ENCODE peak calls at places on chromosome 10, in seven cellular contexts. One of them, this sample, is unnamed.

GRCh38 chr10:99975106-99975829 is 34.5 kb downstream of the DNMBP start:
- DNase-seq in kidney epithelial cell: no peak
- DNase-seq in tibial artery: no peak
- DNase-seq in hepatocyte: no peak
- DNase-seq in pancreas: no peak
- DNase-seq in heart right ventricle: no peak
- DNase-seq in brain microvascular endothelial cell: no peak
- DNase-seq in this sample: no peak

GRCh38 chr10:117615649-117616048 is 73.1 kb downstream of the EMX2 start:
- DNase-seq in kidney epithelial cell: no peak
- DNase-seq in tibial artery: no peak
- DNase-seq in hepatocyte: no peak
- DNase-seq in pancreas: no peak
- DNase-seq in heart right ventricle: no peak
- DNase-seq in brain microvascular endothelial cell: no peak
- DNase-seq in this sample: no peak

GRCh38 chr10:77836299-77836820 is 90.2 kb downstream of the DLG5 start:
- DNase-seq in kidney epithelial cell: no peak
- DNase-seq in tibial artery: peak; percentile 56
- DNase-seq in hepatocyte: no peak
- DNase-seq in pancreas: no peak
- DNase-seq in heart right ventricle: peak; percentile 72
- DNase-seq in brain microvascular endothelial cell: peak; percentile 63
- DNase-seq in this sample: peak; percentile 90

GRCh38 chr10:100749309-100750217 is 4.2 kb downstream of the PAX2 start:
- DNase-seq in kidney epithelial cell: no peak
- DNase-seq in tibial artery: no peak
- DNase-seq in hepatocyte: no peak
- DNase-seq in pancreas: no peak
- DNase-seq in heart right ventricle: no peak
- DNase-seq in brain microvascular endothelial cell: no peak
- DNase-seq in this sample: no peak

GRCh38 chr10:3424102-3424803 is 251.7 kb upstream of the PITRM1 start:
- DNase-seq in kidney epithelial cell: no peak
- DNase-seq in tibial artery: peak; percentile 47
- DNase-seq in hepatocyte: no peak
- DNase-seq in pancreas: no peak
- DNase-seq in heart right ventricle: peak; percentile 73
- DNase-seq in brain microvascular endothelial cell: peak; percentile 69
- DNase-seq in this sample: no peak

GRCh38 chr10:96500519-96500918 is 13.2 kb downstream of the TLL2 start:
- DNase-seq in kidney epithelial cell: no peak
- DNase-seq in tibial artery: no peak
- DNase-seq in hepatocyte: no peak
- DNase-seq in pancreas: no peak
- DNase-seq in heart right ventricle: no peak
- DNase-seq in brain microvascular endothelial cell: no peak
- DNase-seq in this sample: no peak

GRCh38 chr10:13792011-13792410 is 205.2 kb downstream of the PRPF18 start:
- DNase-seq in kidney epithelial cell: no peak
- DNase-seq in tibial artery: no peak
- DNase-seq in hepatocyte: no peak
- DNase-seq in pancreas: peak; percentile 55
- DNase-seq in heart right ventricle: peak; percentile 72
- DNase-seq in brain microvascular endothelial cell: no peak
- DNase-seq in this sample: peak; percentile 65

GRCh38 chr10:113153493-113154127 is 203.6 kb downstream of the TCF7L2 start:
- DNase-seq in kidney epithelial cell: no peak
- DNase-seq in tibial artery: peak; percentile 31
- DNase-seq in hepatocyte: no peak
- DNase-seq in pancreas: no peak
- DNase-seq in heart right ventricle: no peak
- DNase-seq in brain microvascular endothelial cell: no peak
- DNase-seq in this sample: no peak

GRCh38 chr10:117448840-117449239 is 73.6 kb upstream of the PDZD8 start:
- DNase-seq in kidney epithelial cell: no peak
- DNase-seq in tibial artery: no peak
- DNase-seq in hepatocyte: no peak
- DNase-seq in pancreas: no peak
- DNase-seq in heart right ventricle: no peak
- DNase-seq in brain microvascular endothelial cell: no peak
- DNase-seq in this sample: no peak

GRCh38 chr10:120580651-120581259 is 123.7 kb downstream of the PLPP4 start:
- DNase-seq in kidney epithelial cell: peak; percentile 26
- DNase-seq in tibial artery: no peak
- DNase-seq in hepatocyte: peak; percentile 78
- DNase-seq in pancreas: no peak
- DNase-seq in heart right ventricle: no peak
- DNase-seq in brain microvascular endothelial cell: no peak
- DNase-seq in this sample: no peak

GRCh38 chr10:120578123-120578522 is 121.1 kb downstream of the PLPP4 start:
- DNase-seq in kidney epithelial cell: no peak
- DNase-seq in tibial artery: no peak
- DNase-seq in hepatocyte: no peak
- DNase-seq in pancreas: no peak
- DNase-seq in heart right ventricle: no peak
- DNase-seq in brain microvascular endothelial cell: no peak
- DNase-seq in this sample: no peak

GRCh38 chr10:120581496-120581895 is 124.5 kb downstream of the PLPP4 start:
- DNase-seq in kidney epithelial cell: no peak
- DNase-seq in tibial artery: no peak
- DNase-seq in hepatocyte: peak; percentile 14
- DNase-seq in pancreas: no peak
- DNase-seq in heart right ventricle: no peak
- DNase-seq in brain microvascular endothelial cell: no peak
- DNase-seq in this sample: no peak

GRCh38 chr10:120575411-120575810 is 118.4 kb downstream of the PLPP4 start:
- DNase-seq in kidney epithelial cell: no peak
- DNase-seq in tibial artery: no peak
- DNase-seq in hepatocyte: no peak
- DNase-seq in pancreas: no peak
- DNase-seq in heart right ventricle: no peak
- DNase-seq in brain microvascular endothelial cell: no peak
- DNase-seq in this sample: no peak

GRCh38 chr10:120578890-120579289 is 121.9 kb downstream of the PLPP4 start:
- DNase-seq in kidney epithelial cell: no peak
- DNase-seq in tibial artery: no peak
- DNase-seq in hepatocyte: no peak
- DNase-seq in pancreas: no peak
- DNase-seq in heart right ventricle: no peak
- DNase-seq in brain microvascular endothelial cell: no peak
- DNase-seq in this sample: no peak
- TF ChIP-seq CTCF in kidney epithelial cell: no peak
- TF ChIP-seq CTCF in tibial artery: no peak
- TF ChIP-seq CTCF in hepatocyte: no peak
- TF ChIP-seq CTCF in pancreas: no peak
- TF ChIP-seq CTCF in heart right ventricle: no peak
- TF ChIP-seq CTCF in brain microvascular endothelial cell: no peak
- TF ChIP-seq CTCF in this sample: no peak

DNA sequence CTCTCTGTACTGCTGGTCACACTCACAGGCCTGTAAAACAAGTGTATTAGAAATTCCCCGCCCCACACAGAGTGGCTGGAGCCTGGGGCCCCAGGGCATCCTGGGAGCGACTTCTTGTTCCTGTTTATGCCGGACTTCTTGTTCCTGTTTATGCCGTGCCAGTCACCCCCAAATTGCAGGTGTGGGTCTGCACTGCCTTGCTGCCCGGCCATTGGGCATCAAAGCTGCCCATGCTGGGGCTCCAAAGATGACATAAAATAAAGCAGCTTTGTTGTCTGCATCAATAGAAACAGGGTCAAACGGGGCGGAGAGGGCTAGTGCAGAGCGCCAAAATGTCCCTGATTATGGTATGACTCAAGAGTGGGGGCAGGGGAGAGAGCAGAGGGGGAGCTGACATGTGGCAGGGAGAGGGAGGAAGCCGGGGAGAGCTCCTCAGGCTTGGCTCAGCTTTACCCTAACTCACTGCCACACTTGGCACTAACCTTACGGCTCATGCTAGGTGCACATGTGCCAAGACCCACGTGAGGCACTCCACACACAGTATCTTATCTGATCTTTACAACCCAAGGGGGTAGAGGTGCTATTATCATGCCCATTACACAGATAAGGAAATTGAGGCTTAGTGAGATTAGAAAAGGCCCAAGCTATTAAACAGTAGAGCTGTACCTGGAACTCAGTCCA is 98.4 kb downstream of the PIP4K2A start:
- DNase-seq in kidney epithelial cell: no peak
- DNase-seq in tibial artery: peak; percentile 50
- DNase-seq in hepatocyte: peak; percentile 40
- DNase-seq in pancreas: peak; percentile 45
- DNase-seq in heart right ventricle: no peak
- DNase-seq in brain microvascular endothelial cell: no peak
- DNase-seq in this sample: peak; percentile 31
- H3K4me3 ChIP-seq in kidney epithelial cell: no peak overlapping the region
- H3K4me3 ChIP-seq in tibial artery: no peak overlapping the region
- H3K4me3 ChIP-seq in hepatocyte: no peak overlapping the region
- H3K4me3 ChIP-seq in pancreas: no peak overlapping the region
- H3K4me3 ChIP-seq in heart right ventricle: peak overlapping the region; percentile 32
- H3K4me3 ChIP-seq in brain microvascular endothelial cell: peak overlapping the region; percentile 43
- H3K4me3 ChIP-seq in this sample: no peak overlapping the region

DNA sequence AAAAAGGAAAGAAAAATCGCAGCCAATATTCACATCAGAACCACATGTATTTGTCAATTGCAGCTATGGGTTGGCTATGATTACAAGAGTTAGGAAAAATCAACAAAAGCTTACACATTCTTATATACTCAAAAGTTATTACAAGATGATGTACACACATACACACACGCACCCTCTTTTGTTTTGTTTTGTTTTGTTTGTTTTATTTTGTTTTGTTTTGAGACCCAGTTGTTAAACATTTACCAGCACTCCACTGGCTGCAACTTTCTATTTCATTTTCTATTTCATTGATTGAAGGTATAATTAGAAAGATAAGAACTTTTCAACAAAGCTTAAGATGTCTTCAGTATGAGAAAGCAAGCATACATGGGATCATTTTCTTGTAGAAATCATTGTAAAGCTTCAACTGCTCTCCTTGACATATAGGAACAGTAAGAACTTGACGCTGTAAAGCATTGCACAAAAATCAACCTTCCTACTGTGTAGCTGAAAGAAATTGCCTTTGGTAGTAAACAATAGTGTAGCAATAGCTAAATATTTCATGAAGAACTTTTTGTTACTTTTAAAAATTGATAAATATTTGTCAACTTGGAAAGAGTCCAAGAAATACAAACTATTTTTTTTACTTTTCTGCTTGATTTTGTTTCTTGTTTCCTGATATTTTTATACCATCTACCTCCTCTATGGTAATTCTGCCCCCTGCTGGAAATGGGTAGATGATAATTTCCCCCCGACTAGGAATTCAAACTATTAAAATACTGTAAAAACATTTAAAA is 205.9 kb downstream of the MBL2 start:
- DNase-seq in kidney epithelial cell: peak; percentile 1
- DNase-seq in tibial artery: no peak
- DNase-seq in hepatocyte: peak; percentile 41
- DNase-seq in pancreas: no peak
- DNase-seq in heart right ventricle: no peak
- DNase-seq in brain microvascular endothelial cell: peak; percentile 58
- DNase-seq in this sample: peak; percentile 25
- TF ChIP-seq CTCF in kidney epithelial cell: peak; percentile 52
- TF ChIP-seq CTCF in tibial artery: no peak
- TF ChIP-seq CTCF in hepatocyte: peak; percentile 50
- TF ChIP-seq CTCF in pancreas: no peak
- TF ChIP-seq CTCF in heart right ventricle: peak; percentile 38
- TF ChIP-seq CTCF in brain microvascular endothelial cell: peak; percentile 54
- TF ChIP-seq CTCF in this sample: peak; percentile 60

GRCh38 chr10:90915141-90916075 is 5.5 kb downstream of the ANKRD1 start:
- DNase-seq in kidney epithelial cell: no peak
- DNase-seq in tibial artery: no peak
- DNase-seq in hepatocyte: no peak
- DNase-seq in pancreas: no peak
- DNase-seq in heart right ventricle: no peak
- DNase-seq in brain microvascular endothelial cell: no peak
- DNase-seq in this sample: no peak
- H3K4me3 ChIP-seq in kidney epithelial cell: no peak overlapping the region
- H3K4me3 ChIP-seq in tibial artery: no peak overlapping the region
- H3K4me3 ChIP-seq in hepatocyte: no peak overlapping the region
- H3K4me3 ChIP-seq in pancreas: no peak overlapping the region
- H3K4me3 ChIP-seq in heart right ventricle: no peak overlapping the region
- H3K4me3 ChIP-seq in brain microvascular endothelial cell: no peak overlapping the region
- H3K4me3 ChIP-seq in this sample: no peak overlapping the region